ENCODE peak calls at places on chromosomes 13 and 19, in ten cellular contexts. U is uterus; G is cardiac muscle cell; E is stomach; Z is lower lobe of right lung; W is WERI-Rb-1; H is effector memory CD4-positive, alpha-beta T cell; L is neuronal stem cell; Q is transverse colon; V is left ventricle myocardium inferior. K is an unnamed sample.

GRCh38 chr13:91667486-91667885 is 269.1 kb downstream of the GPC5 start:
- DNase-seq in U (no peak), G (no peak), E (no peak), Z (no peak), W (no peak), H (no peak), L (no peak), Q (no peak), V (no peak), K (no peak)

GRCh38 chr19:46141421-46141820 is 6.6 kb upstream of the IGFL2 start:
- DNase-seq in U (no peak), G (no peak), E (no peak), Z (no peak), W (no peak), H (no peak), L (no peak), Q (no peak), V (no peak), K (no peak)

GRCh38 chr19:40831502-40832430 is 18.5 kb downstream of the CYP2A6 start:
- DNase-seq in U (peak; percentile 67), G (peak; percentile 98), E (no peak), Z (no peak), W (no peak), H (no peak), L (no peak), Q (peak; percentile 55), V (no peak), K (no peak)

GRCh38 chr13:110108348-110109139 is 198.4 kb downstream of the COL4A1 start:
- DNase-seq in U (peak; percentile 80), G (peak; percentile 94), E (peak; percentile 76), Z (peak; percentile 73), W (peak; percentile 94), H (no peak), L (peak; percentile 48), Q (peak; percentile 59), V (peak; percentile 80), K (peak; percentile 86)

GRCh38 chr19:16076958-16077611 is 790 bp downstream of the TPM4 start:
- DNase-seq in U (peak; percentile 61), G (peak; percentile 66), E (peak; percentile 55), Z (peak; percentile 81), W (peak; percentile 48), H (no peak), L (no peak), Q (peak; percentile 73), V (peak; percentile 75), K (peak; percentile 85)

GRCh38 chr19:52566121-52566520 is 4.0 kb upstream of the ZNF701 start:
- DNase-seq in U (no peak), G (no peak), E (no peak), Z (no peak), W (no peak), H (no peak), L (no peak), Q (no peak), V (no peak), K (no peak)

GRCh38 chr19:50657672-50658437 is 8.6 kb downstream of the C19orf81 start:
- DNase-seq in U (peak; percentile 79), G (peak; percentile 100), E (peak; percentile 74), Z (peak; percentile 97), W (peak; percentile 100), H (peak; percentile 22), L (peak; percentile 100), Q (peak; percentile 68), V (peak; percentile 83), K (peak; percentile 97)

GRCh38 chr19:54114340-54114826 is 1.1 kb downstream of the TFPT start:
- DNase-seq in U (no peak), G (peak; percentile 57), E (peak; percentile 48), Z (peak; percentile 66), W (no peak), H (no peak), L (no peak), Q (peak; percentile 46), V (no peak), K (peak; percentile 76)

GRCh38 chr13:64471916-64472315 is 2758.2 kb downstream of the PCDH9 start:
- DNase-seq in U (no peak), G (peak; percentile 62), E (no peak), Z (no peak), W (no peak), H (no peak), L (no peak), Q (no peak), V (no peak), K (no peak)

GRCh38 chr19:43668406-43669158 is 1.4 kb downstream of the PLAUR start:
- DNase-seq in U (peak; percentile 100), G (peak; percentile 100), E (peak; percentile 98), Z (peak; percentile 98), W (peak; percentile 90), H (peak; percentile 98), L (peak; percentile 99), Q (peak; percentile 100), V (peak; percentile 98), K (peak; percentile 99)

GRCh38 chr19:29098863-29099481 is 114.0 kb downstream of the UQCRFS1 start:
- DNase-seq in U (peak; percentile 36), G (peak; percentile 77), E (peak; percentile 31), Z (peak; percentile 59), W (no peak), H (no peak), L (no peak), Q (peak; percentile 23), V (peak; percentile 57), K (peak; percentile 81)

GRCh38 chr19:18889949-18890745 is 5.8 kb downstream of the CERS1 start:
- DNase-seq in U (no peak), G (no peak), E (no peak), Z (no peak), W (no peak), H (no peak), L (no peak), Q (no peak), V (no peak), K (no peak)

GRCh38 chr19:12065100-12065538 is 588 bp downstream of the ZNF844 start:
- DNase-seq in U (no peak), G (peak; percentile 54), E (no peak), Z (no peak), W (peak; percentile 28), H (no peak), L (no peak), Q (peak; percentile 16), V (peak; percentile 22), K (no peak)

GRCh38 chr19:31553844-31554215 is 204.6 kb upstream of the TSHZ3 start:
- DNase-seq in U (no peak), G (no peak), E (no peak), Z (no peak), W (no peak), H (no peak), L (no peak), Q (peak; percentile 19), V (no peak), K (no peak)

GRCh38 chr13:35954207-35954560 is 177.0 kb downstream of the DCLK1 start:
- DNase-seq in U (no peak), G (no peak), E (no peak), Z (no peak), W (no peak), H (no peak), L (no peak), Q (no peak), V (no peak), K (no peak)

GRCh38 chr13:52067237-52067636 is 42.7 kb downstream of the UTP14C start:
- DNase-seq in U (no peak), G (peak; percentile 3), E (no peak), Z (no peak), W (no peak), H (no peak), L (no peak), Q (no peak), V (no peak), K (no peak)

GRCh38 chr19:58571575-58571947 is 1.6 kb downstream of the MZF1 start:
- DNase-seq in U (no peak), G (no peak), E (no peak), Z (no peak), W (no peak), H (no peak), L (no peak), Q (peak; percentile 6), V (no peak), K (peak; percentile 41)

GRCh38 chr13:112445411-112446271 is 69.5 kb downstream of the SPACA7 start:
- DNase-seq in U (no peak), G (no peak), E (peak; percentile 22), Z (no peak), W (no peak), H (no peak), L (no peak), Q (no peak), V (no peak), K (peak; percentile 57)

DNA sequence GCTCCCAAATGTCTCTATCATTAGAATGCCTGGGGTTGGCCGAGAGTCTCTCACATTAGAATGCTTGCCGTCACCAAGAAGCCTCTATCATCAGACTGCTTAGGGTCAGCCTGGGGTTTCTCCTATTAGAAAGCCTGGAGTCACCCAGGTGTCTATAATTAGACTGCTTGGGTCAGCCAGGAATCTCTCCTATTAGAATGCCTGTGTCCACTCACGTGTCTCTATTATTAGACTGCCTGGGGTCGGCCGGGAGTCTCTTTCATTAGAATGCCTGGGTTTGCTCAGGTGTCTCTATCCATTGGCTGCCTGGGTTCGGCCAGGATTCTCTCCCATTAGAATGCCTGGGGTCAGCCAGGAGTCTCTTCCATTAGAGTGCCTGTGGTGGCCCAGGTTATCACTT is 1453.1 kb downstream of the UQCRFS1 start:
- DNase-seq in U (no peak), G (no peak), E (no peak), Z (no peak), W (no peak), H (no peak), L (no peak), Q (no peak), V (no peak), K (no peak)
- H3K27ac ChIP-seq in U (no peak overlapping the region), G (peak overlapping the region; percentile 34), E (no peak overlapping the region), Z (no peak overlapping the region), W (no peak overlapping the region), H (no peak overlapping the region), L (no peak overlapping the region), Q (no peak overlapping the region), V (no peak overlapping the region), K (no peak overlapping the region)

GRCh38 chr19:48925240-48925843 is 8.2 kb upstream of the DHDH start:
- DNase-seq in U (no peak), G (peak; percentile 33), E (no peak), Z (no peak), W (peak; percentile 47), H (no peak), L (no peak), Q (no peak), V (no peak), K (peak; percentile 65)
- H3K27ac ChIP-seq in U (no peak overlapping the region), G (no peak overlapping the region), E (no peak overlapping the region), Z (no peak overlapping the region), W (no peak overlapping the region), H (no peak overlapping the region), L (no peak overlapping the region), Q (no peak overlapping the region), V (no peak overlapping the region), K (no peak overlapping the region)

DNA sequence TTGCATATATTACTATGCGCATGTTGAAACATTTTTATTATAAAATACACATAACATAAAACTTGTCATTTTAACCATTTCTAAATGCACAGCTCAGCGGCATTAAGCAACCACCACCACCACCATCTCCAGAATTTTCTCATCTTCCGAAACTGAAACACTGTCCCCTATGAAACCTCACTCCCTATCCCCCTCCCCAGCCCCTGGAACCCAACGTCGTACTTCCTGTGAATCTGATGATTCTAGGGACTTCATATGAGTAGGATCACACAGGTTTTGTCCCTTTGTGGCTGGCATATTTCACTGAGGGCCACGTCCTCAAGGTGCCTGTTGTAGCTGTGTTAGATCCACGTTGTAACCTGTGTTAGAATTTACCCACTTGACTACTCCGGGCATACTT is 716 bp upstream of the MAP2K2 start:
- DNase-seq in U (no peak), G (no peak), E (no peak), Z (no peak), W (no peak), H (no peak), L (no peak), Q (no peak), V (no peak), K (no peak)
- H3K27ac ChIP-seq in U (peak overlapping the region; percentile 85), G (no peak overlapping the region), E (no peak overlapping the region), Z (no peak overlapping the region), W (no peak overlapping the region), H (peak overlapping the region; percentile 73), L (no peak overlapping the region), Q (peak overlapping the region; percentile 83), V (peak overlapping the region; percentile 81), K (peak overlapping the region; percentile 66)

GRCh38 chr19:642755-643727 is 3.4 kb downstream of the FGF22 start:
- DNase-seq in U (no peak), G (no peak), E (no peak), Z (no peak), W (no peak), H (no peak), L (no peak), Q (no peak), V (no peak), K (no peak)
- H3K27ac ChIP-seq in U (no peak overlapping the region), G (no peak overlapping the region), E (no peak overlapping the region), Z (no peak overlapping the region), W (no peak overlapping the region), H (no peak overlapping the region), L (no peak overlapping the region), Q (no peak overlapping the region), V (no peak overlapping the region), K (no peak overlapping the region)

K was measured in upper lobe of right lung.